ENCODE peak calls at places on chromosomes 6 and 20, in eight cellular contexts. One of them, this sample, is unnamed.

GRCh38 chr6:129849456-129849855 is 11.7 kb downstream of the TMEM244 start:
- DNase-seq in amygdala: no peak
- DNase-seq in CD8-positive, alpha-beta memory T cell: no peak
- DNase-seq in NCI-H2081: peak; percentile 11
- DNase-seq in GM20000: no peak
- DNase-seq in stromal cell of bone marrow: no peak
- DNase-seq in mammary epithelial cell: peak; percentile 89
- DNase-seq in RPMI7951: peak; percentile 79
- DNase-seq in this sample: no peak

GRCh38 chr6:152309648-152310047 is 327.5 kb downstream of the SYNE1 start:
- DNase-seq in NCI-H2081: peak; percentile 15
- DNase-seq in GM20000: no peak
- DNase-seq in stromal cell of bone marrow: no peak
- DNase-seq in mammary epithelial cell: peak; percentile 22
- DNase-seq in RPMI7951: no peak
- DNase-seq in CD8-positive, alpha-beta memory T cell: peak; percentile 83
- DNase-seq in amygdala: no peak
- DNase-seq in this sample: no peak

GRCh38 chr20:11676618-11677289 is 240.9 kb upstream of the BTBD3 start:
- DNase-seq in GM20000: peak; percentile 51
- DNase-seq in CD8-positive, alpha-beta memory T cell: no peak
- DNase-seq in amygdala: peak; percentile 8
- DNase-seq in NCI-H2081: peak; percentile 26
- DNase-seq in stromal cell of bone marrow: peak; percentile 9
- DNase-seq in mammary epithelial cell: peak; percentile 27
- DNase-seq in RPMI7951: peak; percentile 8
- DNase-seq in this sample: no peak

GRCh38 chr20:9515761-9516657 is 1.6 kb downstream of the LAMP5 start:
- DNase-seq in GM20000: no peak
- DNase-seq in NCI-H2081: no peak
- DNase-seq in CD8-positive, alpha-beta memory T cell: no peak
- DNase-seq in mammary epithelial cell: no peak
- DNase-seq in amygdala: no peak
- DNase-seq in stromal cell of bone marrow: no peak
- DNase-seq in RPMI7951: peak; percentile 78
- DNase-seq in this sample: no peak

GRCh38 chr6:140809694-140810101 is 1323.0 kb upstream of the GJE1 start:
- DNase-seq in GM20000: peak; percentile 10
- DNase-seq in RPMI7951: peak; percentile 20
- DNase-seq in CD8-positive, alpha-beta memory T cell: no peak
- DNase-seq in mammary epithelial cell: no peak
- DNase-seq in amygdala: no peak
- DNase-seq in NCI-H2081: no peak
- DNase-seq in stromal cell of bone marrow: no peak
- DNase-seq in this sample: no peak

GRCh38 chr20:32749914-32750637 is 6.8 kb upstream of the COMMD7 start:
- DNase-seq in GM20000: no peak
- DNase-seq in amygdala: no peak
- DNase-seq in NCI-H2081: no peak
- DNase-seq in CD8-positive, alpha-beta memory T cell: no peak
- DNase-seq in stromal cell of bone marrow: no peak
- DNase-seq in mammary epithelial cell: no peak
- DNase-seq in RPMI7951: no peak
- DNase-seq in this sample: no peak

GRCh38 chr6:147949981-147950622 is 392.5 kb upstream of the SASH1 start:
- DNase-seq in mammary epithelial cell: no peak
- DNase-seq in GM20000: no peak
- DNase-seq in NCI-H2081: no peak
- DNase-seq in stromal cell of bone marrow: peak; percentile 3
- DNase-seq in RPMI7951: no peak
- DNase-seq in amygdala: no peak
- DNase-seq in CD8-positive, alpha-beta memory T cell: no peak
- DNase-seq in this sample: no peak

GRCh38 chr20:45269056-45269455 is 14.7 kb upstream of the SLPI start:
- DNase-seq in stromal cell of bone marrow: no peak
- DNase-seq in GM20000: no peak
- DNase-seq in NCI-H2081: no peak
- DNase-seq in CD8-positive, alpha-beta memory T cell: no peak
- DNase-seq in RPMI7951: no peak
- DNase-seq in amygdala: no peak
- DNase-seq in mammary epithelial cell: no peak
- DNase-seq in this sample: no peak

GRCh38 chr6:105170066-105170465 is 9.7 kb downstream of the POPDC3 start:
- DNase-seq in CD8-positive, alpha-beta memory T cell: no peak
- DNase-seq in amygdala: no peak
- DNase-seq in mammary epithelial cell: no peak
- DNase-seq in NCI-H2081: no peak
- DNase-seq in stromal cell of bone marrow: no peak
- DNase-seq in RPMI7951: peak; percentile 11
- DNase-seq in GM20000: no peak
- DNase-seq in this sample: no peak

GRCh38 chr6:43800746-43801488 is 30.9 kb downstream of the VEGFA start:
- DNase-seq in NCI-H2081: no peak
- DNase-seq in amygdala: no peak
- DNase-seq in mammary epithelial cell: no peak
- DNase-seq in GM20000: no peak
- DNase-seq in CD8-positive, alpha-beta memory T cell: no peak
- DNase-seq in RPMI7951: no peak
- DNase-seq in stromal cell of bone marrow: no peak
- DNase-seq in this sample: no peak

GRCh38 chr6:30862156-30862875 is 22.0 kb upstream of the DDR1 start:
- DNase-seq in CD8-positive, alpha-beta memory T cell: no peak
- DNase-seq in amygdala: no peak
- DNase-seq in RPMI7951: peak; percentile 41
- DNase-seq in stromal cell of bone marrow: peak; percentile 31
- DNase-seq in NCI-H2081: no peak
- DNase-seq in GM20000: no peak
- DNase-seq in mammary epithelial cell: no peak
- DNase-seq in this sample: no peak

GRCh38 chr20:57959589-57959988 is 249.8 kb upstream of the PMEPA1 start:
- DNase-seq in RPMI7951: no peak
- DNase-seq in GM20000: no peak
- DNase-seq in NCI-H2081: no peak
- DNase-seq in mammary epithelial cell: no peak
- DNase-seq in amygdala: no peak
- DNase-seq in CD8-positive, alpha-beta memory T cell: no peak
- DNase-seq in stromal cell of bone marrow: no peak
- DNase-seq in this sample: no peak

GRCh38 chr6:168264593-168265335 is 54.8 kb downstream of the DACT2 start:
- DNase-seq in stromal cell of bone marrow: no peak
- DNase-seq in CD8-positive, alpha-beta memory T cell: no peak
- DNase-seq in mammary epithelial cell: no peak
- DNase-seq in NCI-H2081: no peak
- DNase-seq in RPMI7951: no peak
- DNase-seq in amygdala: no peak
- DNase-seq in GM20000: no peak
- DNase-seq in this sample: no peak

GRCh38 chr6:141988327-141988726 is 144.4 kb upstream of the GJE1 start:
- DNase-seq in GM20000: no peak
- DNase-seq in RPMI7951: no peak
- DNase-seq in mammary epithelial cell: no peak
- DNase-seq in stromal cell of bone marrow: no peak
- DNase-seq in CD8-positive, alpha-beta memory T cell: no peak
- DNase-seq in NCI-H2081: no peak
- DNase-seq in amygdala: no peak
- DNase-seq in this sample: no peak

GRCh38 chr6:72826744-72827438 is 205.0 kb downstream of the KCNQ5 start:
- DNase-seq in stromal cell of bone marrow: peak; percentile 61
- DNase-seq in RPMI7951: peak; percentile 6
- DNase-seq in NCI-H2081: no peak
- DNase-seq in amygdala: no peak
- DNase-seq in GM20000: no peak
- DNase-seq in mammary epithelial cell: peak; percentile 91
- DNase-seq in CD8-positive, alpha-beta memory T cell: no peak
- DNase-seq in this sample: peak; percentile 72

This sample was measured in skeletal muscle cell.